ENCODE peak calls at places on chromosome 20, in six cellular contexts. O is foreskin keratinocyte; W is activated CD8-positive, alpha-beta memory T cell treated with anti-CD3 and anti-CD28 coated beads for 24 hours; B is keratinocyte; M is ecto neural progenitor cell; P is fibroblast of lung. Z is an unnamed sample.

GRCh38 chr20:22402990-22403859 is 181.1 kb downstream of the FOXA2 start:
- DNase-seq in O (peak), W (no peak), B (no peak), M (no peak), P (no peak), Z (no peak)

GRCh38 chr20:46022411-46023147 is 6.4 kb upstream of the SLC12A5 start:
- DNase-seq in O (no peak), W (peak), B (no peak), M (peak), P (no peak), Z (peak)

GRCh38 chr20:4067600-4068261 is 52.4 kb upstream of the RNF24 start:
- DNase-seq in O (peak), W (no peak), B (no peak), M (no peak), P (peak), Z (no peak)

GRCh38 chr20:48738399-48739304 is 89.1 kb downstream of the PREX1 start:
- DNase-seq in O (no peak), W (peak), B (no peak), M (no peak), P (no peak), Z (no peak)

GRCh38 chr20:37670426-37670825 is 23.4 kb upstream of the CTNNBL1 start:
- DNase-seq in O (no peak), W (no peak), B (no peak), M (no peak), P (no peak), Z (no peak)

GRCh38 chr20:5000263-5001173 is 792 bp downstream of the SLC23A2 start:
- DNase-seq in O (no peak), W (peak), B (no peak), M (peak), P (no peak), Z (peak)

GRCh38 chr20:61720348-61720696 is 345.4 kb downstream of the TAF4 start:
- DNase-seq in O (no peak), W (no peak), B (no peak), M (no peak), P (no peak), Z (no peak)

GRCh38 chr20:18401305-18401704 is 65.5 kb downstream of the DZANK1 start:
- DNase-seq in O (no peak), W (no peak), B (no peak), M (no peak), P (no peak), Z (no peak)

GRCh38 chr20:3541887-3542721 is 71.3 kb downstream of the ATRN start:
- DNase-seq in O (no peak), W (no peak), B (no peak), M (no peak), P (no peak), Z (no peak)

GRCh38 chr20:34334654-34335407 is 28.2 kb upstream of the ITCH start:
- DNase-seq in O (no peak), W (no peak), B (no peak), M (no peak), P (no peak), Z (no peak)

GRCh38 chr20:62922451-62922921 is 3.8 kb downstream of the DIDO1 start:
- DNase-seq in O (no peak), W (peak), B (no peak), M (no peak), P (no peak), Z (peak)

GRCh38 chr20:50646483-50646996 is 44.8 kb downstream of the RIPOR3 start:
- DNase-seq in O (no peak), W (no peak), B (no peak), M (no peak), P (peak), Z (no peak)

GRCh38 chr20:63955281-63955845 is 853 bp downstream of the UCKL1 start:
- DNase-seq in O (no peak), W (peak), B (no peak), M (peak), P (peak), Z (peak)

GRCh38 chr20:32451340-32451681 is 93.2 kb downstream of the ASXL1 start:
- DNase-seq in O (no peak), W (no peak), B (no peak), M (no peak), P (no peak), Z (no peak)

GRCh38 chr20:25424536-25424935 is 17.1 kb downstream of the GINS1 start:
- DNase-seq in O (no peak), W (no peak), B (no peak), M (no peak), P (no peak), Z (no peak)

GRCh38 chr20:20201124-20201523 is 148.8 kb downstream of the CFAP61 start:
- DNase-seq in O (no peak), W (no peak), B (no peak), M (no peak), P (no peak), Z (no peak)

GRCh38 chr20:43357352-43357751 is 100.3 kb upstream of the SRSF6 start:
- DNase-seq in O (no peak), W (no peak), B (no peak), M (no peak), P (no peak), Z (no peak)

GRCh38 chr20:56542489-56543020 is 9.5 kb downstream of the FAM209B start:
- DNase-seq in O (no peak), W (no peak), B (no peak), M (no peak), P (no peak), Z (no peak)

GRCh38 chr20:58851221-58851968 is 693 bp upstream of the GNAS-AS1 start:
- DNase-seq in O (no peak), W (no peak), B (no peak), M (peak), P (no peak), Z (no peak)

GRCh38 chr20:9838035-9838377 is 870 bp downstream of the PAK5 start:
- DNase-seq in O (no peak), W (no peak), B (no peak), M (no peak), P (peak), Z (no peak)

GRCh38 chr20:58407201-58407873 is 18.3 kb downstream of the VAPB start:
- DNase-seq in O (peak), W (no peak), B (no peak), M (no peak), P (peak), Z (no peak)

GRCh38 chr20:59424976-59425375 is 124.6 kb downstream of the EDN3 start:
- DNase-seq in O (no peak), W (no peak), B (no peak), M (no peak), P (no peak), Z (no peak)

GRCh38 chr20:50900261-50900660 is 31.0 kb downstream of the ADNP start:
- DNase-seq in O (no peak), W (no peak), B (no peak), M (no peak), P (no peak), Z (no peak)